ENCODE peak calls at places on chromosomes 5 and 9, in four cellular contexts. V is kidney epithelial cell, Z is A549, G is coronary artery. D is an unnamed sample.

GRCh38 chr5:67166460-67166871 is 30.1 kb downstream of the CD180 start:
- DNase-seq in V (no peak), Z (no peak), G (peak; percentile 78), D (no peak)

GRCh38 chr9:22337261-22337660 is 109.4 kb upstream of the DMRTA1 start:
- DNase-seq in V (no peak), Z (no peak), G (no peak), D (peak; percentile 68)

GRCh38 chr5:59034498-59035186 is 451.8 kb downstream of the RAB3C start:
- DNase-seq in V (no peak), Z (peak; percentile 81), G (no peak), D (no peak)

GRCh38 chr5:167352801-167353200 is 938.6 kb upstream of the WWC1 start:
- DNase-seq in V (no peak), Z (no peak), G (no peak), D (no peak)

GRCh38 chr5:67193479-67193878 is 3.1 kb downstream of the CD180 start:
- DNase-seq in V (no peak), Z (no peak), G (no peak), D (no peak)

GRCh38 chr9:35733109-35733541 is 659 bp downstream of the CREB3 start:
- DNase-seq in V (no peak), Z (peak; percentile 78), G (no peak), D (no peak)

GRCh38 chr5:71825992-71826391 is 106.9 kb downstream of the CARTPT start:
- DNase-seq in V (no peak), Z (no peak), G (no peak), D (no peak)

GRCh38 chr5:31854625-31855526 is 215.9 kb downstream of the PDZD2 start:
- DNase-seq in V (no peak), Z (peak; percentile 20), G (peak; percentile 75), D (no peak)

GRCh38 chr5:133655966-133656365 is 43.6 kb upstream of the FSTL4 start:
- DNase-seq in V (no peak), Z (no peak), G (no peak), D (no peak)

GRCh38 chr5:56050566-56051292 is 56.0 kb upstream of the IL6ST start:
- DNase-seq in V (no peak), Z (no peak), G (no peak), D (no peak)

GRCh38 chr5:103498211-103498610 is 64.4 kb downstream of the NUDT12 start:
- DNase-seq in V (no peak), Z (no peak), G (no peak), D (no peak)

GRCh38 chr9:133685653-133686504 is 49.7 kb downstream of the DBH start:
- DNase-seq in V (no peak), Z (no peak), G (no peak), D (no peak)

GRCh38 chr5:18699681-18700080 is 1065.4 kb downstream of the TAF11L14 start:
- DNase-seq in V (no peak), Z (no peak), G (no peak), D (no peak)

GRCh38 chr5:82159014-82159413 is 119.1 kb downstream of the RPS23 start:
- DNase-seq in V (peak; percentile 70), Z (peak; percentile 67), G (no peak), D (no peak)

GRCh38 chr5:83026930-83027687 is 50.1 kb downstream of the TMEM167A start:
- DNase-seq in V (no peak), Z (no peak), G (no peak), D (no peak)

GRCh38 chr5:155451106-155451505 is 437.6 kb downstream of the KIF4B start:
- DNase-seq in V (no peak), Z (no peak), G (no peak), D (no peak)

GRCh38 chr5:158414333-158414762 is 555.4 kb upstream of the CLINT1 start:
- DNase-seq in V (no peak), Z (no peak), G (no peak), D (no peak)

GRCh38 chr9:114370251-114370984 is 17.4 kb downstream of the AKNA start:
- DNase-seq in V (no peak), Z (no peak), G (no peak), D (no peak)

GRCh38 chr9:93686127-93686879 is 109.9 kb downstream of the PHF2 start:
- DNase-seq in V (no peak), Z (no peak), G (peak; percentile 46), D (no peak)

GRCh38 chr9:71005456-71005855 is 116.0 kb downstream of the TRPM3 start:
- DNase-seq in V (no peak), Z (no peak), G (no peak), D (no peak)
- H3K4me3 ChIP-seq in V (no peak overlapping the region), Z (no peak overlapping the region), G (no peak overlapping the region), D (no peak overlapping the region)

GRCh38 chr5:77620404-77620803 is 18.1 kb downstream of the OTP start:
- DNase-seq in V (no peak), Z (peak; percentile 23), G (no peak), D (no peak)
- TF ChIP-seq CTCF in V (no peak), Z (no peak), G (no peak), D (no peak)

GRCh38 chr5:143432658-143433239 is 29.3 kb upstream of the NR3C1 start:
- DNase-seq in V (peak; percentile 49), Z (peak; percentile 79), G (no peak), D (no peak)

GRCh38 chr5:143433680-143434079 is 30.2 kb upstream of the NR3C1 start:
- DNase-seq in V (no peak), Z (no peak), G (no peak), D (no peak)

GRCh38 chr5:143435207-143435657 is 31.7 kb upstream of the NR3C1 start:
- DNase-seq in V (peak; percentile 5), Z (no peak), G (no peak), D (no peak)

GRCh38 chr5:143436871-143437270 is 33.4 kb upstream of the NR3C1 start:
- DNase-seq in V (no peak), Z (no peak), G (no peak), D (no peak)

GRCh38 chr5:143434261-143435206 is 31.0 kb upstream of the NR3C1 start:
- DNase-seq in V (no peak), Z (no peak), G (no peak), D (no peak)
- H3K4me3 ChIP-seq in V (no peak overlapping the region), Z (no peak overlapping the region), G (peak overlapping the region; percentile 31), D (no peak overlapping the region)

DNA sequence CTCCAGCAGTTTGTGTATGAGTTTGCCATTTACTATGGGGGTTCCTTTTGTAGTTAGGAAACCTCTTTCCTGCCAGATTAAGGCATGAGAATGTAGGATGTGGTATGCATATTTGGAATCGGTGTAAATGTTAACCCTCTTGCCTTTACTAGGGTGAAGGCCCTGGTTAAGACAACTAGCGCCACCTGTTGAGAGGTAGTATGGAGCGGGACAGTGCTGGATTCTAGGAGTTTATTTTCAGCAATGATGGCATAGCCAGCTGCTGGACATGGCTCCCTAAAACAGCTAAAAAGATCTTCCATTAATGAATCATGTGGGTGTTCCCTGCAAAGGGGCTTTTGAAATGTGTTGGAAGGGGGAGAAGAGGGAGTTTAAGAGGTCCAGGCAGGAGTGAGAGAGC is 30.7 kb upstream of the GPX3 start:
- DNase-seq in V (no peak), Z (no peak), G (no peak), D (no peak)
- TF ChIP-seq CTCF in V (no peak), Z (peak; percentile 7), G (no peak), D (no peak)